ENCODE peak calls at places on chromosomes 5 and 9, in five cellular contexts. V is heart right ventricle, R is tibial artery, L is GM23248, M is thyroid gland. X is an unnamed sample.

GRCh38 chr9:4970970-4971641 is 14.0 kb upstream of the JAK2 start:
- DNase-seq in V (no peak), R (no peak), L (no peak), M (no peak), X (no peak)

GRCh38 chr9:76459691-76460635 is 981 bp downstream of the GCNT1 start:
- DNase-seq in V (peak), R (peak), L (peak), M (peak), X (peak)

GRCh38 chr9:81052846-81053245 is 636.5 kb downstream of the TLE1 start:
- DNase-seq in V (no peak), R (no peak), L (peak), M (no peak), X (no peak)

GRCh38 chr5:1765880-1766235 is 33.8 kb downstream of the MRPL36 start:
- DNase-seq in V (no peak), R (no peak), L (no peak), M (no peak), X (no peak)

GRCh38 chr9:137551656-137552534 is at the start of gene MRPL41:
- DNase-seq in V (peak), R (peak), L (peak), M (peak), X (peak)

GRCh38 chr9:133238851-133239532 is 29.9 kb upstream of the OBP2B start:
- DNase-seq in V (peak), R (no peak), L (peak), M (peak), X (peak)

GRCh38 chr5:101866473-101866872 is 429.6 kb downstream of the SLCO4C1 start:
- DNase-seq in V (no peak), R (no peak), L (no peak), M (no peak), X (no peak)

GRCh38 chr5:156753846-156754245 is 96.2 kb upstream of the PPP1R2B start:
- DNase-seq in V (no peak), R (no peak), L (no peak), M (no peak), X (no peak)

GRCh38 chr9:445033-445432 is 230.4 kb downstream of the DOCK8 start:
- DNase-seq in V (no peak), R (no peak), L (no peak), M (no peak), X (peak)

GRCh38 chr5:115530426-115530825 is 14.1 kb downstream of the FEM1C start:
- DNase-seq in V (no peak), R (no peak), L (peak), M (no peak), X (no peak)

GRCh38 chr9:70933318-70933717 is 188.1 kb downstream of the TRPM3 start:
- DNase-seq in V (no peak), R (no peak), L (peak), M (no peak), X (no peak)

GRCh38 chr9:13431137-13431536 is 151.6 kb upstream of the MPDZ start:
- DNase-seq in V (no peak), R (no peak), L (no peak), M (no peak), X (no peak)

GRCh38 chr5:75885321-75885720 is 168.1 kb upstream of the POC5 start:
- DNase-seq in V (no peak), R (no peak), L (no peak), M (no peak), X (no peak)

GRCh38 chr5:143337946-143338345 is 65.5 kb downstream of the NR3C1 start:
- DNase-seq in V (no peak), R (no peak), L (no peak), M (no peak), X (no peak)

GRCh38 chr5:110104728-110105127 is 415.0 kb downstream of the MAN2A1 start:
- DNase-seq in V (no peak), R (no peak), L (no peak), M (no peak), X (no peak)

DNA sequence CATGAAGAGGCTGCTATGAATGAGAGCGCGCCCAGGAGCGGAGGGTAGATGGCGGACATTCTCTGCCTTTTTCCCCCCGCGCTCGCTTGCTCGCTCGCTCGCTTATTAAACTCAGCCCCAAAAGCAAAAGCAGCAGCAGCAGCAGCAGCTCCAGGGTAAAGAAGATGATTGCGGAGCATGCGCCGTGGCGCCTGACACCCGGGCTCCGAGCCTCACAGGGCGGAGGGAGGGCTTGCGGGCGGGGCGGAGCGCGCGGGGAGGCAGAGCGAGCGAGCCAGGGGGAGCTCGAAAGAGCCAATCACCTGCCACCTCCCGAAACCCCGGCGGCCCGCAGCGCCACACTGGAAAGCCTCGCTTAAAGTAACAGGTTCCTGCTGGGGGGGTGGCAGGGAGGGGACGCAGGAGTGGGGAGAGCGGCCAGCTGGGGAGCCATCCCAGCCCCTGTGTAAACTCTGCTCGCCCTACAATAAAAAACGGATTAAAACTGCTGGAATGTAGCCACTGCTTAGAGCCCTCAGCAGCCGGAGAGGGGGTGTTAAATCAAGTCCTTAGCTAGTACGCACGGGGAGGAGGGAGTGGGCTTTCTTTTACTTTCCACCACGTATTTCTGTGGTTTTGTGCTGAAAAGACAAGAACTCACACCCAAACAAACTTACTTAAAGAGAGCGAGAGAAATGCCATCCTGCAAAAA is at the start of gene MLLT3:
- DNase-seq in V (peak), R (peak), L (peak), M (peak), X (peak)
- H3K27ac ChIP-seq in V (peak), R (peak), L (peak), M (peak), X (peak)

GRCh38 chr9:131838581-131839280 is 98.9 kb upstream of the RAPGEF1 start:
- DNase-seq in V (no peak), R (no peak), L (no peak), M (no peak), X (no peak)
- H3K27ac ChIP-seq in V (no peak), R (no peak), L (no peak), M (no peak), X (no peak)

DNA sequence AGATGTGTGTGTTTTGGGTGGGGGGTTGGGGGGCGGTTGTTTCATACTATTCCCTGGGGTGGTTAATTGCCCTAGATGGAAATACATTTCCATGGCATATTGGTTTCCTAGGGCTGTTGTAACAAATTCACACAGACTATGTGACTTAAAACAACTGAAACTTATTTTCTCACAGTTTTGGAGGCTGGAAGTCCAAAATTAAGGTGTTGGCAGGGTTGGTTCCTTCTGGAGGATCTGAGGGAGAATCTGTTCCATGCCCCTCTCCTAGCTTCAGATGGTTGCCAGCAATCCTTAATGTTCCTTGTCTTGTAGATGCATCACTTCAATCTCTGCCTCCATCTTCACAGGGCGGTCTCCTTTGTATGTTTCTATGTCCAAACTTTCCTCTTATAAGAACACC is 353.7 kb upstream of the ACTBL2 start:
- DNase-seq in V (no peak), R (no peak), L (no peak), M (no peak), X (no peak)
- H3K27ac ChIP-seq in V (no peak), R (no peak), L (peak), M (no peak), X (no peak)

GRCh38 chr5:27969157-27969556 is 930.8 kb upstream of the CDH9 start:
- DNase-seq in V (no peak), R (no peak), L (no peak), M (no peak), X (no peak)
- H3K27ac ChIP-seq in V (no peak), R (no peak), L (no peak), M (no peak), X (no peak)

DNA sequence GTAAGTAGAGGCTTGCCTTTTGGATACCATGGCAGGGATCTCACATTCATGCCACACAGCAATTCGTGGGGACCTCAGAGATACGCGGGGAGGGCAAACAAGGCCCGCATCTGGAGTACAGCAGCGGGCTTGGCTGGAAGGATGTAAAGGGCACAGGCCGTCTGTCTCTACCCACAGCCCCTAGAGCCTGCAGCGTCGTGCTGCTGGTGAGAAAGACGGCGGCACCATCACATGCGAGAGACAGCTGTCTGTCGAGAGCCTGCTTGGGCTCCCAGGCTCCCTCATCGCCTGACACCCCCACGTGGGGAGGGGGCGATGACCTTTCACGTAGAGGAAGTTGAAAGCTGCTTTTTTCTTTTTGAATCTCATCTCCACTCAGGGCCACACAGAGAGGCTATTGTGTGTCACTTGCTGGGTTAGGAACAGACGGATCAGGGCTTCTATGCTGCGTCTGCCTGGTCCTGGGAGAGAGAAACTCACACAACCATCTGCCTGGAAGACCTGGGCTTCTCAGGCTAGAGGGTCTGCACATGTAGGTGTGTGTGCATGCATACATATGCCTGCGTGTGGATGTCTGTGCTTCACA is 134.6 kb upstream of the PPP1R26 start:
- DNase-seq in V (no peak), R (no peak), L (no peak), M (no peak), X (no peak)
- H3K27ac ChIP-seq in V (no peak), R (no peak), L (no peak), M (no peak), X (no peak)

DNA sequence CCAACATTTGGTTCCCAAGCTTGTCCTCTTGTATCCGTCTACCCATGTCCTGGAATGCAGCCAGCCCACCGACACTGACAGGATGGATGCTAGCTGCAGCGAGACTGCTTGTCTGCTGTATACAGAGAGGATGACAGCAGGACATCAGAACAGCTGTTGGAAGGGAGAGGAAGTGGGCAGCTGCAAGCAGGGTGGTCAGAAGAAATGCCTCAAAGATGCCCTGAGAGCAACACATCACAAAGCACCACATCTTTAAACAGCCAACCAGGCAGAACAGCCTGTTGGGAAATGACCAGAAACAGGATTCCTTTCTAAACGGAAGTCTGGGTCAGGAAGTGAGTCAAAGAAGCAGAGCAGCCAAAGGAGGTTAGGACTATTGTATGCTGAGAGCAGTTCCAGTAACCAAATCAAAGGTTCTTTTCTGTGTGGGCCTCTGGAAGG is 219.1 kb downstream of the NDUFS4 start:
- DNase-seq in V (peak), R (no peak), L (peak), M (peak), X (no peak)
- H3K27ac ChIP-seq in V (no peak), R (no peak), L (peak), M (no peak), X (no peak)